ENCODE peak calls at places on chromosome 20, in ten cellular contexts. One of them, this sample, is unnamed.

GRCh38 chr20:22762576-22763256 is 178.3 kb upstream of the FOXA2 start:
- DNase-seq in upper lobe of right lung: no peak
- DNase-seq in adrenal gland: no peak
- DNase-seq in body of pancreas: no peak
- DNase-seq in psoas muscle: no peak
- DNase-seq in uterus: no peak
- DNase-seq in pancreas: no peak
- DNase-seq in astrocyte: no peak
- DNase-seq in heart left ventricle: no peak
- DNase-seq in HepG2: no peak
- DNase-seq in this sample: no peak

GRCh38 chr20:63500151-63500901 is 1.4 kb upstream of the EEF1A2 start:
- DNase-seq in upper lobe of right lung: peak; percentile 60
- DNase-seq in adrenal gland: no peak
- DNase-seq in body of pancreas: no peak
- DNase-seq in psoas muscle: no peak
- DNase-seq in uterus: no peak
- DNase-seq in pancreas: no peak
- DNase-seq in astrocyte: no peak
- DNase-seq in heart left ventricle: peak; percentile 77
- DNase-seq in HepG2: no peak
- DNase-seq in this sample: peak; percentile 47

GRCh38 chr20:13510837-13511488 is 127.8 kb downstream of the TASP1 start:
- DNase-seq in upper lobe of right lung: no peak
- DNase-seq in adrenal gland: no peak
- DNase-seq in body of pancreas: peak; percentile 14
- DNase-seq in psoas muscle: peak; percentile 54
- DNase-seq in uterus: no peak
- DNase-seq in pancreas: no peak
- DNase-seq in astrocyte: peak; percentile 13
- DNase-seq in heart left ventricle: no peak
- DNase-seq in HepG2: no peak
- DNase-seq in this sample: no peak

GRCh38 chr20:137668-138131 is 4.7 kb upstream of the DEFB126 start:
- DNase-seq in upper lobe of right lung: no peak
- DNase-seq in adrenal gland: no peak
- DNase-seq in body of pancreas: no peak
- DNase-seq in psoas muscle: no peak
- DNase-seq in uterus: no peak
- DNase-seq in pancreas: no peak
- DNase-seq in astrocyte: no peak
- DNase-seq in heart left ventricle: no peak
- DNase-seq in HepG2: peak; percentile 54
- DNase-seq in this sample: peak; percentile 66

GRCh38 chr20:41616228-41616627 is 1.9 kb downstream of the CHD6 start:
- DNase-seq in upper lobe of right lung: no peak
- DNase-seq in adrenal gland: no peak
- DNase-seq in body of pancreas: no peak
- DNase-seq in psoas muscle: no peak
- DNase-seq in uterus: no peak
- DNase-seq in pancreas: no peak
- DNase-seq in astrocyte: no peak
- DNase-seq in heart left ventricle: no peak
- DNase-seq in HepG2: peak; percentile 62
- DNase-seq in this sample: no peak

GRCh38 chr20:17228624-17229061 is 1.8 kb downstream of the PCSK2 start:
- DNase-seq in upper lobe of right lung: peak; percentile 71
- DNase-seq in adrenal gland: no peak
- DNase-seq in body of pancreas: no peak
- DNase-seq in psoas muscle: no peak
- DNase-seq in uterus: no peak
- DNase-seq in pancreas: no peak
- DNase-seq in astrocyte: no peak
- DNase-seq in heart left ventricle: no peak
- DNase-seq in HepG2: no peak
- DNase-seq in this sample: no peak

GRCh38 chr20:64279826-64280459 is 24.4 kb downstream of the PCMTD2 start:
- DNase-seq in upper lobe of right lung: no peak
- DNase-seq in adrenal gland: no peak
- DNase-seq in body of pancreas: no peak
- DNase-seq in psoas muscle: no peak
- DNase-seq in uterus: no peak
- DNase-seq in pancreas: no peak
- DNase-seq in astrocyte: no peak
- DNase-seq in heart left ventricle: no peak
- DNase-seq in HepG2: no peak
- DNase-seq in this sample: no peak

GRCh38 chr20:15682690-15683089 is 890.6 kb downstream of the KIF16B start:
- DNase-seq in upper lobe of right lung: no peak
- DNase-seq in adrenal gland: no peak
- DNase-seq in body of pancreas: no peak
- DNase-seq in psoas muscle: no peak
- DNase-seq in uterus: no peak
- DNase-seq in pancreas: no peak
- DNase-seq in astrocyte: no peak
- DNase-seq in heart left ventricle: no peak
- DNase-seq in HepG2: no peak
- DNase-seq in this sample: no peak

GRCh38 chr20:58019850-58020625 is 208.4 kb downstream of the ANKRD60 start:
- DNase-seq in upper lobe of right lung: no peak
- DNase-seq in adrenal gland: no peak
- DNase-seq in body of pancreas: no peak
- DNase-seq in psoas muscle: no peak
- DNase-seq in uterus: no peak
- DNase-seq in pancreas: no peak
- DNase-seq in astrocyte: no peak
- DNase-seq in heart left ventricle: no peak
- DNase-seq in HepG2: no peak
- DNase-seq in this sample: peak; percentile 35

GRCh38 chr20:61588356-61589054 is 336.4 kb downstream of the CDH4 start:
- DNase-seq in upper lobe of right lung: no peak
- DNase-seq in adrenal gland: no peak
- DNase-seq in body of pancreas: no peak
- DNase-seq in psoas muscle: no peak
- DNase-seq in uterus: no peak
- DNase-seq in pancreas: no peak
- DNase-seq in astrocyte: peak; percentile 75
- DNase-seq in heart left ventricle: peak; percentile 19
- DNase-seq in HepG2: no peak
- DNase-seq in this sample: no peak

GRCh38 chr20:25197173-25197869 is 1.8 kb downstream of the ENTPD6 start:
- DNase-seq in upper lobe of right lung: no peak
- DNase-seq in adrenal gland: no peak
- DNase-seq in body of pancreas: no peak
- DNase-seq in psoas muscle: no peak
- DNase-seq in uterus: no peak
- DNase-seq in pancreas: no peak
- DNase-seq in astrocyte: no peak
- DNase-seq in heart left ventricle: no peak
- DNase-seq in HepG2: no peak
- DNase-seq in this sample: no peak
- TF ChIP-seq CTCF in upper lobe of right lung: no peak
- TF ChIP-seq CTCF in adrenal gland: no peak
- TF ChIP-seq CTCF in body of pancreas: no peak
- TF ChIP-seq CTCF in psoas muscle: no peak
- TF ChIP-seq CTCF in uterus: no peak
- TF ChIP-seq CTCF in pancreas: no peak
- TF ChIP-seq CTCF in astrocyte: no peak
- TF ChIP-seq CTCF in heart left ventricle: no peak
- TF ChIP-seq CTCF in HepG2: peak; percentile 42
- TF ChIP-seq CTCF in this sample: no peak

GRCh38 chr20:31671324-31671723 is 33.6 kb downstream of the COX4I2 start:
- DNase-seq in upper lobe of right lung: no peak
- DNase-seq in adrenal gland: no peak
- DNase-seq in body of pancreas: no peak
- DNase-seq in psoas muscle: no peak
- DNase-seq in uterus: no peak
- DNase-seq in pancreas: no peak
- DNase-seq in astrocyte: no peak
- DNase-seq in heart left ventricle: no peak
- DNase-seq in HepG2: no peak
- DNase-seq in this sample: no peak

GRCh38 chr20:31673943-31674463 is 36.3 kb downstream of the COX4I2 start:
- DNase-seq in upper lobe of right lung: no peak
- DNase-seq in adrenal gland: no peak
- DNase-seq in body of pancreas: no peak
- DNase-seq in psoas muscle: no peak
- DNase-seq in uterus: no peak
- DNase-seq in pancreas: no peak
- DNase-seq in astrocyte: no peak
- DNase-seq in heart left ventricle: no peak
- DNase-seq in HepG2: no peak
- DNase-seq in this sample: no peak

GRCh38 chr20:31675828-31676533 is 38.3 kb downstream of the COX4I2 start:
- DNase-seq in upper lobe of right lung: no peak
- DNase-seq in adrenal gland: no peak
- DNase-seq in body of pancreas: no peak
- DNase-seq in psoas muscle: no peak
- DNase-seq in uterus: no peak
- DNase-seq in pancreas: no peak
- DNase-seq in astrocyte: peak; percentile 37
- DNase-seq in heart left ventricle: no peak
- DNase-seq in HepG2: no peak
- DNase-seq in this sample: no peak

GRCh38 chr20:31674895-31675827 is 37.4 kb downstream of the COX4I2 start:
- DNase-seq in upper lobe of right lung: peak; percentile 76
- DNase-seq in adrenal gland: peak; percentile 85
- DNase-seq in body of pancreas: peak; percentile 77
- DNase-seq in psoas muscle: peak; percentile 67
- DNase-seq in uterus: peak; percentile 69
- DNase-seq in pancreas: no peak
- DNase-seq in astrocyte: peak; percentile 85
- DNase-seq in heart left ventricle: peak; percentile 83
- DNase-seq in HepG2: no peak
- DNase-seq in this sample: no peak

DNA sequence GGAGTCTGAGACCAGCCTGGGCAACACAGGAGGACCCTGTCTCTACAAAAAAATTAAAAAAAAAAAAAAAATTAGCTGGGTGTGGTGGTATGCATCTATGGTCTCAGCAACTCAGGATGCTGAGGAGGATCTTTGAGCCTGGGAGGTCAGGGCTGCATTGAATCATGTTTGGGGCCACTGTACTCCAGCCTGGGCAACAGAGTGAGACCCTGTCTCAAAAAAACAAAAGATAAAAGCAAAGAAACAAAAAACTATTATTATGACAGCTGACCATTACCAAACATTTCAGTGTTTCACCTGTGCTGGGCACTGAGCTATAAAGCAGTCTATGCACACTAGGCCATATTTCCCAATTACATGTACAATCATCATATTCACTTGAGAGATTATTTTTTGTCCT is 35.7 kb downstream of the COX4I2 start:
- DNase-seq in upper lobe of right lung: no peak
- DNase-seq in adrenal gland: no peak
- DNase-seq in body of pancreas: no peak
- DNase-seq in psoas muscle: no peak
- DNase-seq in uterus: no peak
- DNase-seq in pancreas: no peak
- DNase-seq in astrocyte: no peak
- DNase-seq in heart left ventricle: no peak
- DNase-seq in HepG2: no peak
- DNase-seq in this sample: no peak
- H3K4me1 ChIP-seq in upper lobe of right lung: peaks cover 100% of the 10 kb centered on the region
- H3K4me1 ChIP-seq in adrenal gland: peaks cover 51% of the 10 kb centered on the region
- H3K4me1 ChIP-seq in body of pancreas: peaks cover 86% of the 10 kb centered on the region
- H3K4me1 ChIP-seq in psoas muscle: peaks cover 90% of the 10 kb centered on the region
- H3K4me1 ChIP-seq in uterus: peaks cover 4% of the 10 kb centered on the region
- H3K4me1 ChIP-seq in pancreas: peaks cover 34% of the 10 kb centered on the region
- H3K4me1 ChIP-seq in astrocyte: peaks cover 26% of the 10 kb centered on the region
- H3K4me1 ChIP-seq in heart left ventricle: peaks cover 90% of the 10 kb centered on the region
- H3K4me1 ChIP-seq in HepG2: peaks cover 81% of the 10 kb centered on the region
- H3K4me1 ChIP-seq in this sample: peaks cover 77% of the 10 kb centered on the region

GRCh38 chr20:46154796-46155195 is 36.7 kb downstream of the CD40 start:
- DNase-seq in upper lobe of right lung: no peak
- DNase-seq in adrenal gland: no peak
- DNase-seq in body of pancreas: no peak
- DNase-seq in psoas muscle: no peak
- DNase-seq in uterus: no peak
- DNase-seq in pancreas: no peak
- DNase-seq in astrocyte: no peak
- DNase-seq in heart left ventricle: no peak
- DNase-seq in HepG2: no peak
- DNase-seq in this sample: no peak

GRCh38 chr20:46148313-46149213 is 30.4 kb downstream of the CD40 start:
- DNase-seq in upper lobe of right lung: no peak
- DNase-seq in adrenal gland: no peak
- DNase-seq in body of pancreas: no peak
- DNase-seq in psoas muscle: no peak
- DNase-seq in uterus: no peak
- DNase-seq in pancreas: no peak
- DNase-seq in astrocyte: no peak
- DNase-seq in heart left ventricle: no peak
- DNase-seq in HepG2: no peak
- DNase-seq in this sample: no peak

GRCh38 chr20:46152824-46153586 is 34.9 kb downstream of the CD40 start:
- DNase-seq in upper lobe of right lung: no peak
- DNase-seq in adrenal gland: no peak
- DNase-seq in body of pancreas: no peak
- DNase-seq in psoas muscle: no peak
- DNase-seq in uterus: no peak
- DNase-seq in pancreas: no peak
- DNase-seq in astrocyte: no peak
- DNase-seq in heart left ventricle: no peak
- DNase-seq in HepG2: no peak
- DNase-seq in this sample: no peak

GRCh38 chr20:46150982-46151381 is 32.9 kb downstream of the CD40 start:
- DNase-seq in upper lobe of right lung: no peak
- DNase-seq in adrenal gland: no peak
- DNase-seq in body of pancreas: no peak
- DNase-seq in psoas muscle: no peak
- DNase-seq in uterus: no peak
- DNase-seq in pancreas: no peak
- DNase-seq in astrocyte: no peak
- DNase-seq in heart left ventricle: no peak
- DNase-seq in HepG2: no peak
- DNase-seq in this sample: no peak

GRCh38 chr20:46151936-46152335 is 33.8 kb downstream of the CD40 start:
- DNase-seq in upper lobe of right lung: no peak
- DNase-seq in adrenal gland: no peak
- DNase-seq in body of pancreas: no peak
- DNase-seq in psoas muscle: no peak
- DNase-seq in uterus: no peak
- DNase-seq in pancreas: no peak
- DNase-seq in astrocyte: no peak
- DNase-seq in heart left ventricle: no peak
- DNase-seq in HepG2: peak; percentile 45
- DNase-seq in this sample: no peak
- TF ChIP-seq CTCF in upper lobe of right lung: peak; percentile 29
- TF ChIP-seq CTCF in adrenal gland: no peak
- TF ChIP-seq CTCF in body of pancreas: no peak
- TF ChIP-seq CTCF in psoas muscle: peak; percentile 18
- TF ChIP-seq CTCF in uterus: no peak
- TF ChIP-seq CTCF in pancreas: no peak
- TF ChIP-seq CTCF in astrocyte: no peak
- TF ChIP-seq CTCF in heart left ventricle: no peak
- TF ChIP-seq CTCF in HepG2: peak; percentile 79
- TF ChIP-seq CTCF in this sample: peak; percentile 94

DNA sequence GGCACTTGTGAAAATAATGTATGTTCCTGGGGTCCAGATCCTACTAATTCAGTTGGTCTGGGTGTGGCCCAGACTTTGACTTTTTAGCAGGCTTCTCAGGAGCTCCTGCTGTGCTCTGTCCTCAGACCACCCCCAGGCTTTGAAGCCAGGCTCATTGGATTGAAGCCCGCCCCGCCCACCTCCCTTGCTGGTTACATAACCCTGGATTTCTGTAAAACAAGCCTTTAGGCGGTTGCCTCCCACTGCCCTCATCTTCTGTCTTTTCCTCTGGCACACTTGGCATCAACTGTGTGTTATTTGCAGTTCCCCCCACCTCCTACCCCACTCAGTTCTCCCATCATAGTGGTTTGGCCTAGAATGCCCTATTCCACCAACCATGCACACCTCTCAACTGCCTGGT is 10.7 kb downstream of the PIGT start:
- DNase-seq in upper lobe of right lung: no peak
- DNase-seq in adrenal gland: no peak
- DNase-seq in body of pancreas: no peak
- DNase-seq in psoas muscle: no peak
- DNase-seq in uterus: no peak
- DNase-seq in pancreas: no peak
- DNase-seq in astrocyte: no peak
- DNase-seq in heart left ventricle: no peak
- DNase-seq in HepG2: no peak
- DNase-seq in this sample: no peak
- H3K4me1 ChIP-seq in upper lobe of right lung: no peaks in the 10 kb centered on the region
- H3K4me1 ChIP-seq in adrenal gland: no peaks in the 10 kb centered on the region
- H3K4me1 ChIP-seq in body of pancreas: peaks cover 13% of the 10 kb centered on the region
- H3K4me1 ChIP-seq in psoas muscle: no peaks in the 10 kb centered on the region
- H3K4me1 ChIP-seq in uterus: no peaks in the 10 kb centered on the region
- H3K4me1 ChIP-seq in pancreas: no peaks in the 10 kb centered on the region
- H3K4me1 ChIP-seq in astrocyte: no peaks in the 10 kb centered on the region
- H3K4me1 ChIP-seq in heart left ventricle: no peaks in the 10 kb centered on the region
- H3K4me1 ChIP-seq in HepG2: peaks cover 5% of the 10 kb centered on the region
- H3K4me1 ChIP-seq in this sample: no peaks in the 10 kb centered on the region

This sample was measured in Caco-2.